ENCODE peak calls at places on chromosome 7, in seven cellular contexts. V, G, M, B, P, J and F are unnamed samples.

GRCh38 chr7:46767071-46767470 is 814.8 kb downstream of the TNS3 start:
- DNase-seq in V (no peak), G (no peak), M (no peak), B (no peak), P (no peak), J (no peak), F (no peak)

GRCh38 chr7:94222516-94222915 is 172.2 kb upstream of the COL1A2 start:
- DNase-seq in V (no peak), G (no peak), M (no peak), B (no peak), P (no peak), J (no peak), F (no peak)

GRCh38 chr7:117808273-117808868 is 64.9 kb downstream of the CTTNBP2 start:
- DNase-seq in V (no peak), G (no peak), M (no peak), B (no peak), P (no peak), J (no peak), F (no peak)

GRCh38 chr7:30780909-30781308 is 9.7 kb downstream of the MINDY4 start:
- DNase-seq in V (no peak), G (no peak), M (no peak), B (peak; percentile 48), P (no peak), J (no peak), F (no peak)

GRCh38 chr7:135335628-135336139 is 102.0 kb downstream of the STRA8 start:
- DNase-seq in V (peak; percentile 66), G (peak; percentile 76), M (peak; percentile 94), B (peak; percentile 86), P (no peak), J (peak; percentile 16), F (no peak)

GRCh38 chr7:91228327-91228726 is 35.9 kb upstream of the FZD1 start:
- DNase-seq in V (no peak), G (no peak), M (no peak), B (no peak), P (no peak), J (no peak), F (no peak)

GRCh38 chr7:27923308-27923980 is 183.5 kb downstream of the TAX1BP1 start:
- DNase-seq in V (no peak), G (no peak), M (no peak), B (no peak), P (no peak), J (no peak), F (no peak)

GRCh38 chr7:2680792-2681490 is 7.1 kb upstream of the AMZ1 start:
- DNase-seq in V (peak; percentile 56), G (peak; percentile 88), M (peak; percentile 82), B (peak; percentile 94), P (peak; percentile 25), J (peak; percentile 22), F (peak; percentile 33)

GRCh38 chr7:140425718-140426117 is 21.9 kb downstream of the RAB19 start:
- DNase-seq in V (no peak), G (no peak), M (no peak), B (no peak), P (no peak), J (no peak), F (no peak)

GRCh38 chr7:5701085-5701914 is 80.2 kb downstream of the RNF216 start:
- DNase-seq in V (no peak), G (no peak), M (no peak), B (no peak), P (peak; percentile 52), J (no peak), F (peak; percentile 53)

GRCh38 chr7:124155400-124156022 is 122.6 kb upstream of the TMEM229A start:
- DNase-seq in V (peak; percentile 15), G (no peak), M (no peak), B (peak; percentile 23), P (no peak), J (no peak), F (no peak)

GRCh38 chr7:93117852-93118530 is at the start of gene SAMD9:
- DNase-seq in V (peak; percentile 49), G (peak; percentile 81), M (no peak), B (peak; percentile 51), P (peak; percentile 77), J (peak; percentile 81), F (peak; percentile 30)

GRCh38 chr7:99193527-99194214 is 14.2 kb downstream of the KPNA7 start:
- DNase-seq in V (no peak), G (no peak), M (no peak), B (no peak), P (no peak), J (no peak), F (no peak)

GRCh38 chr7:129238546-129238945 is 13.7 kb downstream of the AHCYL2 start:
- DNase-seq in V (no peak), G (no peak), M (no peak), B (no peak), P (no peak), J (no peak), F (no peak)

GRCh38 chr7:158267737-158268435 is 319.7 kb downstream of the PTPRN2 start:
- DNase-seq in V (no peak), G (no peak), M (no peak), B (no peak), P (no peak), J (no peak), F (no peak)

GRCh38 chr7:158266817-158267736 is 320.5 kb downstream of the PTPRN2 start:
- DNase-seq in V (no peak), G (peak; percentile 71), M (no peak), B (no peak), P (no peak), J (no peak), F (no peak)

GRCh38 chr7:158265743-158266080 is 321.9 kb downstream of the PTPRN2 start:
- DNase-seq in V (no peak), G (no peak), M (no peak), B (no peak), P (no peak), J (no peak), F (no peak)

GRCh38 chr7:158264881-158265742 is 322.5 kb downstream of the PTPRN2 start:
- DNase-seq in V (no peak), G (no peak), M (no peak), B (no peak), P (no peak), J (no peak), F (no peak)

GRCh38 chr7:158266426-158266816 is 321.2 kb downstream of the PTPRN2 start:
- DNase-seq in V (no peak), G (no peak), M (no peak), B (no peak), P (no peak), J (no peak), F (no peak)
- H3K9me3 ChIP-seq in V (peaks cover 4% of the 10 kb centered on the region), G (no peaks in the 10 kb centered on the region), M (no peaks in the 10 kb centered on the region), B (peaks cover 8% of the 10 kb centered on the region), P (no peaks in the 10 kb centered on the region), J (no peaks in the 10 kb centered on the region), F (no peaks in the 10 kb centered on the region)

GRCh38 chr7:64294701-64295420 is 18.9 kb upstream of the ZNF736 start:
- DNase-seq in V (no peak), G (no peak), M (no peak), B (no peak), P (no peak), J (no peak), F (no peak)
- H3K9me3 ChIP-seq in V (peaks cover 35% of the 10 kb centered on the region), G (no peaks in the 10 kb centered on the region), M (peaks cover 4% of the 10 kb centered on the region), B (no peaks in the 10 kb centered on the region), P (no peaks in the 10 kb centered on the region), J (no peaks in the 10 kb centered on the region), F (no peaks in the 10 kb centered on the region)

GRCh38 chr7:45609180-45609579 is 35.0 kb downstream of the ADCY1 start:
- DNase-seq in V (no peak), G (no peak), M (no peak), B (no peak), P (no peak), J (no peak), F (no peak)
- H3K9me3 ChIP-seq in V (no peaks in the 10 kb centered on the region), G (no peaks in the 10 kb centered on the region), M (peaks cover 16% of the 10 kb centered on the region), B (no peaks in the 10 kb centered on the region), P (no peaks in the 10 kb centered on the region), J (peaks cover 11% of the 10 kb centered on the region), F (no peaks in the 10 kb centered on the region)

DNA sequence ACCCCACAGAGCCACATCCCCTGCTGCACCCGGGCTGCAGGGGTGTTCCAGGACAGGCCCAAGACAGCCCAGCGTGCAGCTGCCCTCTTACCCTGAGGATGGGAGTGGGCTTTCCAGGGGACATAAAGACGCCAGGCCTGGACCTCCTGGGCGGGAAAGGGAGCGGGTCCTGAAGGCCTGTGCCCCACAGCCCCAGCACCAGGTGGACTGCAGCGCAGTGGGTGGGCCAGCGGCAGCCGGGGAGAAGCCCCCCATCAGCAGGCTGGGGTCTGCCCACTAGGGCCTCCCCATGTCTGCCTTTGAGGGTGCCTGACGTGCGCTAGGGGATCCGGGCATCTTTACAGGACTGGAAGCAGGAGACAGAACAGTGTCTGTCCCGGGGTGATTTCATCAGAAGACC is 22.6 kb upstream of the ZNF735 start:
- DNase-seq in V (no peak), G (no peak), M (no peak), B (no peak), P (no peak), J (no peak), F (no peak)
- H3K9me3 ChIP-seq in V (peaks cover 10% of the 10 kb centered on the region), G (no peaks in the 10 kb centered on the region), M (no peaks in the 10 kb centered on the region), B (no peaks in the 10 kb centered on the region), P (no peaks in the 10 kb centered on the region), J (peaks cover 6% of the 10 kb centered on the region), F (no peaks in the 10 kb centered on the region)